ENCODE peak calls at places on chromosomes 4 and X, in seven cellular contexts. E is H9, F is HFFc6, D is AG04449, N is body of pancreas, S is natural killer cell, V is type B pancreatic cell. T is an unnamed sample.

GRCh38 chr4:156571146-156571545 is 400.5 kb downstream of the PDGFC start:
- DNase-seq in F (no peak), D (no peak), V (no peak), N (no peak), S (no peak), E (no peak), T (no peak)

GRCh38 chr4:183171484-183172267 is 72.6 kb downstream of the WWC2 start:
- DNase-seq in F (no peak), S (no peak), E (no peak), N (no peak), D (no peak), V (no peak), T (no peak)

GRCh38 chrX:120301497-120301896 is 9.8 kb downstream of the TMEM255A start:
- DNase-seq in V (no peak), N (no peak), D (no peak), F (no peak), S (no peak), E (no peak), T (no peak)

GRCh38 chr4:5162909-5163508 is 111.7 kb downstream of the STK32B start:
- DNase-seq in V (no peak), N (no peak), D (no peak), S (no peak), F (no peak), E (peak), T (no peak)

GRCh38 chrX:11504234-11504633 is 161.5 kb downstream of the ARHGAP6 start:
- DNase-seq in E (no peak), V (no peak), S (no peak), F (no peak), N (no peak), D (no peak), T (no peak)

GRCh38 chrX:9688833-9689232 is 76.8 kb downstream of the GPR143 start:
- DNase-seq in E (no peak), F (no peak), S (no peak), V (no peak), N (no peak), D (no peak), T (no peak)

GRCh38 chrX:139559383-139560042 is 29.0 kb downstream of the F9 start:
- DNase-seq in S (no peak), D (no peak), F (peak), E (peak), V (no peak), N (peak), T (peak)

GRCh38 chr4:127403523-127404084 is 229.2 kb upstream of the INTU start:
- DNase-seq in E (no peak), D (no peak), F (no peak), S (no peak), V (no peak), N (no peak), T (no peak)

GRCh38 chrX:97481228-97481627 is 597.5 kb downstream of the RPA4 start:
- DNase-seq in N (no peak), E (no peak), V (no peak), F (no peak), D (no peak), S (no peak), T (no peak)

GRCh38 chrX:97479491-97479890 is 595.8 kb downstream of the RPA4 start:
- DNase-seq in S (no peak), N (no peak), V (no peak), F (no peak), E (no peak), D (no peak), T (no peak)

GRCh38 chrX:97482901-97483300 is 599.2 kb downstream of the RPA4 start:
- DNase-seq in N (no peak), S (no peak), D (no peak), V (no peak), F (no peak), E (no peak), T (no peak)
- TF ChIP-seq CTCF in N (no peak), S (no peak), D (no peak), V (no peak), F (no peak), E (no peak), T (no peak)

GRCh38 chr4:38490753-38491446 is 173.1 kb upstream of the KLF3 start:
- DNase-seq in E (no peak), D (no peak), F (no peak), N (no peak), S (no peak), V (no peak), T (no peak)

GRCh38 chr4:38499101-38499500 is 164.9 kb upstream of the KLF3 start:
- DNase-seq in N (no peak), S (no peak), V (no peak), D (no peak), E (no peak), F (no peak), T (no peak)

GRCh38 chr4:38491854-38492478 is 172.0 kb upstream of the KLF3 start:
- DNase-seq in E (no peak), S (no peak), F (no peak), V (no peak), D (no peak), N (no peak), T (no peak)

GRCh38 chr4:38493068-38493467 is 170.9 kb upstream of the KLF3 start:
- DNase-seq in F (no peak), N (no peak), D (no peak), S (no peak), E (no peak), V (no peak), T (no peak)

DNA sequence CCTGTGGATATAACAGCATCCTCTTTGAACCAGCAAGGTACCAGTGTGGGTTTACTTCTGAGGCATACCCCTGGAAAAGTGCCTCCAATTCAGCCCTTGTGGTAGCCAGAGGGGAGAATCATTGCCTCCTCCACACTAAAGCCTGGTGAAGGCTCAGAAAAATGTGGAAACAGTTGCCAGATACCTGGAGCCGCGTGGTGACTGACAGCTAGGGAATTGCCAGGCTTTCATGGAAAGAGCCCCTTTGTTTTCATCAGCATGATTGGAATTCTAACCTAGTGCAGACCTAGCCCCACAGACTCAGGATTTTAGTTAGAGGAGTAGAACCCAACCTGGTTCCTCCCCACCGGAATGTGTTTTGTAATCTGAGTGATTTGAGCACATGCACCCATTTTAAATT is 168.5 kb upstream of the KLF3 start:
- DNase-seq in F (no peak), S (no peak), E (peak), D (no peak), N (no peak), V (no peak), T (no peak)
- TF ChIP-seq CTCF in F (no peak), S (no peak), E (no peak), D (no peak), N (no peak), V (no peak), T (no peak)

GRCh38 chr4:24470681-24471622 is 113.4 kb downstream of the DHX15 start:
- DNase-seq in S (no peak), D (no peak), E (peak), N (no peak), V (peak), F (no peak), T (no peak)
- TF ChIP-seq CTCF in S (no peak), D (no peak), E (no peak), N (no peak), V (no peak), F (no peak), T (no peak)

GRCh38 chrX:123311486-123311885 is 127.4 kb downstream of the GRIA3 start:
- DNase-seq in N (no peak), D (no peak), F (no peak), V (no peak), E (no peak), S (no peak), T (no peak)

GRCh38 chrX:123308663-123309062 is 124.6 kb downstream of the GRIA3 start:
- DNase-seq in S (no peak), F (no peak), E (no peak), D (no peak), V (no peak), N (no peak), T (no peak)

GRCh38 chrX:123310112-123310511 is 126.0 kb downstream of the GRIA3 start:
- DNase-seq in S (no peak), N (no peak), D (no peak), F (no peak), V (no peak), E (no peak), T (no peak)

GRCh38 chrX:123313486-123313885 is 129.4 kb downstream of the GRIA3 start:
- DNase-seq in F (no peak), D (no peak), S (no peak), V (no peak), N (no peak), E (no peak), T (no peak)
- TF ChIP-seq CTCF in F (no peak), D (no peak), S (no peak), V (no peak), N (no peak), E (no peak), T (no peak)

GRCh38 chr4:139506774-139507173 is 49.2 kb downstream of the SETD7 start:
- DNase-seq in N (no peak), D (no peak), S (no peak), F (no peak), E (no peak), V (no peak), T (no peak)

GRCh38 chr4:139511320-139511719 is 44.7 kb downstream of the SETD7 start:
- DNase-seq in D (no peak), E (no peak), S (no peak), N (no peak), F (no peak), V (no peak), T (no peak)

GRCh38 chr4:139514382-139515059 is 41.5 kb downstream of the SETD7 start:
- DNase-seq in D (no peak), E (no peak), V (no peak), S (no peak), N (no peak), F (no peak), T (no peak)

GRCh38 chr4:139508581-139509237 is 47.3 kb downstream of the SETD7 start:
- DNase-seq in F (no peak), V (no peak), D (no peak), N (no peak), E (no peak), S (no peak), T (no peak)

DNA sequence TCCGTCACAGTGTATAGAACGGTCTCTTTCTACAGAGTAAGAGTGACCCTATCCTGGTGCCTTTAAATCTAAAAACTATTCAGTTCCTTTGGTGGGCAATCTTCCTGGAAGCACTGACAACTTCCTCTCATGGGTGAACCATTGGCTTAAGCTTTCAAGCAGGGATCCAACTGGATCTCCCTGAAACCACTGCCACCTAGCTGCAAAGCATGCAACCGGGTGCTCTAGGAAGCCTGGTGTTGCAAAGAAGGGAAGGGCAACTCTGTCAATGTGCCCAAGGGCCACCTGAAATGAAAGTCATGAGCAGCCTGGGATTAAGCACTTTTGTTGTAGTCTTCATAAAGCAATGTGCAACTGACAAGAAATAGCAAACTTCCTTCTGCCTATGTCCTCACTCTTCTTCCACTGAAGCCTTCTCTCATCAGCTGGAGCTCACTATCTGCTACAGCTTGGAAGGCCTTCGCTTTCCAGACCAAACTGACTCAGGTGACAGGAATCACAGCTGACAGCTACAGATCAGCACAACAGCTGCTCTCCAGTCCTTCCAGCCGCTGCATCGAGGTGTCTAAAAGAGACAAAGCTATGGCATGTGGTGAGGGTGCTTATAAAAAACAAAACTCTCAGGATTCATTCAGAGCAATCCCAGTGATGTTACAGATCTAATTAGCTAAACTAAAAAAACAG is 46.1 kb downstream of the SETD7 start:
- DNase-seq in V (no peak), F (no peak), S (no peak), E (peak), N (no peak), D (no peak), T (no peak)
- TF ChIP-seq CTCF in V (peak), F (peak), S (no peak), E (peak), N (peak), D (peak), T (peak)

DNA sequence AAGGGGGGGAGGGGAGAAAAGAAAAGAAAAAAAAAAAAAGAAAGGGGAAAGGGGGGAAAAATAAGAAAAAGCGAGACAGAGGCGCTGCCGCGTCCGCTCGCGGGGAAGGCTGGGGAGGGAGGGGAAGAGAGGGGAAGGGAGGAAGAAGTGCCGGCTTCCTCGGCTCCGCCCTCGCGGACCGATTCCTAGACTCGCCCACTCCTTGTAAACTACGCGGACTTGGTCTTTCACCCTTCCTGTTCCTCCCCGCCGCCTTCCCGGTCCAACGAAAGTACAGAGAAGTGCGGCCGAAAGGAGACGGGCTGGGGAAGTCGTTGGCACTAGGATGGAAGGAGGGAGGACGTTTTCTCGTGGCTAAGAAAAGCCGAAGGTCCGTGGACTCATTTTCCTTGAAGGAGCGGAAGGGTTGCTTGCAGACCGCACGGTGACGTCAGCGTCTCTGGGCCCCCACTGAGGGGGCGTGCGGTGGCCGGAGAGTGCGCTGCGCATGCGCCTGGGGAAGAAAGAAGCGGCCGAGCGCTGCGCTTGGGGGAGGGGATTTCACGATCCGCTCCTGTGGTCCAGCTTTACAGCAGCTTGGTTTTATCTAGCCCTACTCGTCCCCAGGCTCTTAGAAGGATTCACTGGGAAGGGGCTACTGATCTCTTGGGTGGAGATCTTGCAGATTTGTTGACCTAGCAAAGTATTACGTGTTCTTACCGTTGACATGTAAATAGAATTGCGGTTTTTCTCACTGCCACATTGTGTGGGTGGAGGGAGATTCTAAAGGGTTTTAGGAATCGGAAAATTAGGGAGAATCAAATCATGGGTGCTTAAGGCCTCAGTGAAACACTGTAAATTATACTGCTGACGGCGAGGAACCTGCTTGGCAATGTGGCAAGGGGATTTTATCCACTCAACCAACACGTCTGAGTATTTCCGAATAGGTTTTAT is at the start of gene CCNI:
- DNase-seq in S (peak), F (peak), D (peak), E (peak), N (peak), V (peak), T (peak)
- TF ChIP-seq CTCF in S (no peak), F (no peak), D (no peak), E (no peak), N (no peak), V (no peak), T (no peak)

T was measured in AG09319.